ENCODE peak calls at places on chromosomes 16 and 17, in seven cellular contexts. E is cardiac fibroblast, T is hypothalamus, M is A549, X is NCI-H1436, J is choroid plexus epithelial cell, S is glutamatergic neuron. O is an unnamed sample.

GRCh38 chr16:3266873-3267537 is 10.6 kb upstream of the MEFV start:
- DNase-seq in M (peak; percentile 61), J (peak; percentile 53), S (no peak), X (peak; percentile 9), E (peak; percentile 62), T (no peak), O (peak; percentile 57)

GRCh38 chr17:8499614-8500013 is 63.9 kb downstream of the NDEL1 start:
- DNase-seq in E (no peak), J (no peak), T (no peak), S (no peak), X (no peak), M (no peak), O (no peak)

GRCh38 chr17:1049446-1050225 is 52.7 kb downstream of the TIMM22 start:
- DNase-seq in E (no peak), X (no peak), T (no peak), S (no peak), J (no peak), M (no peak), O (no peak)

GRCh38 chr17:40363480-40363838 is 1.1 kb downstream of the GJD3 start:
- DNase-seq in S (peak; percentile 59), X (no peak), M (peak; percentile 63), J (peak; percentile 56), T (no peak), E (peak; percentile 48), O (no peak)

GRCh38 chr17:1267471-1267947 is 2.7 kb upstream of the BHLHA9 start:
- DNase-seq in S (no peak), E (peak; percentile 13), M (peak; percentile 30), X (no peak), T (no peak), J (no peak), O (no peak)

GRCh38 chr17:43401293-43401692 is 2.5 kb downstream of the ARL4D start:
- DNase-seq in E (peak; percentile 88), M (peak; percentile 75), T (no peak), J (peak; percentile 47), S (no peak), X (no peak), O (peak; percentile 95)

GRCh38 chr17:8792646-8793045 is 6.5 kb downstream of the MFSD6L start:
- DNase-seq in T (no peak), S (no peak), J (no peak), X (no peak), E (no peak), M (no peak), O (no peak)

GRCh38 chr17:77744268-77744988 is 214.1 kb upstream of the TNRC6C start:
- DNase-seq in S (no peak), J (no peak), E (no peak), T (no peak), M (no peak), X (no peak), O (no peak)

GRCh38 chr17:57902117-57902799 is 52.4 kb upstream of the MRPS23 start:
- DNase-seq in T (no peak), M (no peak), J (no peak), S (no peak), E (no peak), X (no peak), O (peak; percentile 55)

GRCh38 chr16:2009302-2009711 is 314 bp downstream of the ZNF598 start:
- DNase-seq in E (no peak), X (no peak), M (no peak), S (no peak), J (no peak), T (no peak), O (no peak)

GRCh38 chr17:7897773-7898172 is 9.2 kb downstream of the CHD3 start:
- DNase-seq in X (no peak), S (no peak), T (no peak), J (peak; percentile 83), E (peak; percentile 72), M (peak; percentile 72), O (peak; percentile 70)

GRCh38 chr16:15770512-15770911 is 86.3 kb downstream of the MYH11 start:
- DNase-seq in S (no peak), E (peak; percentile 77), J (peak; percentile 63), T (no peak), X (no peak), M (no peak), O (no peak)